ENCODE peak calls at places on chromosomes 4 and X, in four cellular contexts. A is IMR-90, L is heart right ventricle, K is endodermal cell. P is an unnamed sample.

GRCh38 chr4:67020079-67020807 is 525.1 kb downstream of the CENPC start:
- DNase-seq in A (no peak), L (no peak), K (no peak), P (no peak)

GRCh38 chrX:14896273-14896672 is 23.1 kb downstream of the MOSPD2 start:
- DNase-seq in A (no peak), L (no peak), K (no peak), P (no peak)

GRCh38 chrX:102934624-102935023 is 2.4 kb upstream of the RAB40AL start:
- DNase-seq in A (peak; percentile 4), L (no peak), K (peak; percentile 74), P (peak; percentile 20)

GRCh38 chr4:159071178-159071968 is 31.5 kb upstream of the RAPGEF2 start:
- DNase-seq in A (peak; percentile 68), L (no peak), K (peak; percentile 78), P (no peak)

GRCh38 chr4:146342600-146343192 is 128.4 kb downstream of the REELD1 start:
- DNase-seq in A (peak; percentile 47), L (no peak), K (no peak), P (no peak)

GRCh38 chr4:88219099-88219498 is 60.7 kb upstream of the ABCG2 start:
- DNase-seq in A (peak; percentile 56), L (peak; percentile 26), K (no peak), P (no peak)

GRCh38 chr4:23455482-23455881 is 434.4 kb downstream of the PPARGC1A start:
- DNase-seq in A (no peak), L (peak; percentile 51), K (peak; percentile 73), P (no peak)

GRCh38 chr4:39446842-39447573 is 11.7 kb downstream of the RPL9 start:
- DNase-seq in A (peak; percentile 28), L (peak; percentile 32), K (peak; percentile 91), P (peak; percentile 49)

GRCh38 chr4:113028074-113028473 is 21.4 kb upstream of the ANK2 start:
- DNase-seq in A (no peak), L (no peak), K (no peak), P (no peak)

GRCh38 chr4:40737882-40738281 is 11.9 kb upstream of the NSUN7 start:
- DNase-seq in A (no peak), L (no peak), K (no peak), P (no peak)

GRCh38 chr4:146621-147020 is 22.3 kb downstream of the ZNF718 start:
- DNase-seq in A (no peak), L (no peak), K (no peak), P (no peak)

GRCh38 chr4:181908168-181908567 is 335.0 kb upstream of the TENM3 start:
- DNase-seq in A (peak; percentile 7), L (no peak), K (no peak), P (no peak)

GRCh38 chr4:185238261-185238681 is 28.9 kb downstream of the SNX25 start:
- DNase-seq in A (peak; percentile 84), L (no peak), K (no peak), P (no peak)

GRCh38 chr4:54683616-54684346 is 26.0 kb downstream of the KIT start:
- DNase-seq in A (no peak), L (no peak), K (peak; percentile 77), P (no peak)

GRCh38 chr4:6197433-6198174 is 2.7 kb downstream of the JAKMIP1 start:
- DNase-seq in A (no peak), L (no peak), K (no peak), P (peak; percentile 10)

GRCh38 chr4:64882311-64883086 is 473.2 kb upstream of the TECRL start:
- DNase-seq in A (no peak), L (no peak), K (no peak), P (no peak)

GRCh38 chr4:74948279-74948678 is 15.4 kb downstream of the PARM1 start:
- DNase-seq in A (no peak), L (no peak), K (no peak), P (no peak)

GRCh38 chr4:137660211-137660610 is 127.9 kb upstream of the PCDH18 start:
- DNase-seq in A (peak; percentile 51), L (no peak), K (no peak), P (no peak)

GRCh38 chrX:72111011-72111708 is 20.6 kb downstream of the RTL5 start:
- DNase-seq in A (no peak), L (no peak), K (peak; percentile 9), P (no peak)

GRCh38 chr4:168589154-168589553 is 92.3 kb downstream of the PALLD start:
- DNase-seq in A (peak; percentile 90), L (peak; percentile 16), K (no peak), P (no peak)

GRCh38 chrX:3549442-3549875 is 164.0 kb downstream of the PRKX start:
- DNase-seq in A (peak; percentile 48), L (peak; percentile 16), K (peak; percentile 49), P (no peak)

GRCh38 chr4:23947826-23948225 is 58.0 kb upstream of the PPARGC1A start:
- DNase-seq in A (peak; percentile 11), L (no peak), K (no peak), P (no peak)

GRCh38 chrX:17414057-17414658 is 39.2 kb downstream of the NHS start:
- DNase-seq in A (no peak), L (no peak), K (no peak), P (peak; percentile 24)
- H3K4me1 ChIP-seq in A (peaks cover 12% of the 10 kb centered on the region), L (peaks cover 9% of the 10 kb centered on the region), K (no peaks in the 10 kb centered on the region), P (peaks cover 35% of the 10 kb centered on the region)

GRCh38 chr4:124526760-124527159 is 185.8 kb downstream of the ANKRD50 start:
- DNase-seq in A (peak; percentile 2), L (no peak), K (no peak), P (no peak)

GRCh38 chr4:124527364-124527763 is 185.2 kb downstream of the ANKRD50 start:
- DNase-seq in A (no peak), L (no peak), K (no peak), P (no peak)

GRCh38 chr4:124523816-124524215 is 188.7 kb downstream of the ANKRD50 start:
- DNase-seq in A (no peak), L (no peak), K (no peak), P (no peak)

GRCh38 chr4:124525524-124525923 is 187.0 kb downstream of the ANKRD50 start:
- DNase-seq in A (no peak), L (no peak), K (no peak), P (no peak)

DNA sequence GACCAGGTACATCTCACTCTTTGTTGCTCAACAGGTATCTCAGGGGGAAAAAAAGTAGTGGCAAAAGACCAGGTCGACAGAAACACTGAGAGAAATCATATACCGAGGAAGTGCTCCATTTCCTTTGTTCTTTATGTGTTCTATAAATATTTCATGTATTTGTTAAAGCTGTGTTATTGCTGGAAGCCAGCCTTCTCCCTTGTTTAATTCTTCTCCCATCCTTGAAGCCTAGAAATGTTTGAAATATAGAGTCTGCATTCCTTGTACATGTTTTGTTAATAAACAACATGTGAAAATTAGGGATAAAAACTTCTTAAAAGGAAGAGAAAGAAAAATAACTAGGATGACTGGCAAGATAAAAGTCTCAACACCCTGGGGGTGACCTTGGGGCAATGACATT is 186.2 kb downstream of the ANKRD50 start:
- DNase-seq in A (peak; percentile 23), L (no peak), K (no peak), P (no peak)
- H3K4me1 ChIP-seq in A (peaks cover 6% of the 10 kb centered on the region), L (no peaks in the 10 kb centered on the region), K (no peaks in the 10 kb centered on the region), P (peaks cover 7% of the 10 kb centered on the region)

GRCh38 chr4:7200801-7201200 is 8.5 kb downstream of the SORCS2 start:
- DNase-seq in A (no peak), L (no peak), K (peak; percentile 38), P (peak; percentile 42)

GRCh38 chr4:7197910-7198309 is 5.6 kb downstream of the SORCS2 start:
- DNase-seq in A (no peak), L (no peak), K (peak; percentile 42), P (peak; percentile 54)

GRCh38 chr4:7199771-7200441 is 7.6 kb downstream of the SORCS2 start:
- DNase-seq in A (no peak), L (no peak), K (peak; percentile 37), P (peak; percentile 15)

GRCh38 chr4:7198440-7199128 is 6.2 kb downstream of the SORCS2 start:
- DNase-seq in A (no peak), L (no peak), K (peak; percentile 50), P (peak; percentile 55)

DNA sequence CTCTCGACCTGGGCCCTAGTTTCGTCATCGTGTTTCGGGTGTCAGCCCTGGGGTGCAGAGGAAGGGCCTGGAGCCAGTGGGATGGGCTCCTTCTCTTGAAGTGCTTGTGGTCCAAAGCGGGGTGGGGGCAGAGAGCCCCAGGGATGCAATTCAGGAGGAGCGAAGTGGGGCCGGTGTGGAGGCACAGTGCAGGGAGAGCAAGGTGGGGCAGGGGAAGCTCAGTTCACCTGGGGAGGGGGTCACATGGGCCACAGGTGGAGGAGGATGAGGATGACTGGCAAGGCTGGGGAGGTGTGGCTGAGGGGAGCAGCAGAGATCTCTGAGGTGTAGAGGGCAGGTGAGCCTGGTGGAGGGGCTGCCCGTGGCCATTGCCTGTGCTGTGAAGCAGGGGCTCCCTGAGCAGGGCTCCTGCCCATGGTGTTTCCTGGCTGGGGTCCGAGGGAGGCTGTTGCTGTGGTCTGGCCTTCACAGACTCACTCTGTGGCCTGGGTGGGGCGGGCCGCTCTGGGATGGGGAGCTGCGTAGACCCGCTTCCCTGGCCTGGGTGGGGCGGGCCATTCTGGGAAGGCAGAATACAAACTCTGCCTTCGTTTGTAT is 6.9 kb downstream of the SORCS2 start:
- DNase-seq in A (no peak), L (no peak), K (peak; percentile 38), P (peak; percentile 52)
- H3K4me1 ChIP-seq in A (peaks cover 3% of the 10 kb centered on the region), L (no peaks in the 10 kb centered on the region), K (no peaks in the 10 kb centered on the region), P (no peaks in the 10 kb centered on the region)

DNA sequence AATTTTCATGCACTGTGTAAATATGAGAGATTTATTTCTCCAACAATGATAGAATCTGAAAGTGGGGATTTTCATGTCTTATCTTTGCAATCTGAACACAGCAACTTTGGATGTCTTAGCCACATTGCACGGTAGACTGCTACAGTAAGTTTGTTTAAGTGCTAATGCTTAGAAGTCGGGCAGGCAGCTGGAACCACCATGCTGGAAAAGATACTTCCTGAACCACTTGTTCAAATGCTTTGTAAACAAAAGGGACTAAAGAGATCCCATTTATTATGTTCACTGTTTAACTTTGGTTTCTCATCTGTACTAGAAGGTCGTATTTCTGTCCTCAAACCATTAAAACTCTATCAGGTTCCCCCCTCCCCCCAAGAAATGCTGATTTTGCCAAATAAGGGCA is 555.9 kb upstream of the DIPK2B start:
- DNase-seq in A (no peak), L (no peak), K (no peak), P (no peak)
- H3K4me1 ChIP-seq in A (peaks cover 13% of the 10 kb centered on the region), L (peaks cover 22% of the 10 kb centered on the region), K (no peaks in the 10 kb centered on the region), P (no peaks in the 10 kb centered on the region)

GRCh38 chr4:1214101-1215095 is 34.5 kb downstream of the CTBP1 start:
- DNase-seq in A (no peak), L (no peak), K (no peak), P (no peak)
- H3K4me1 ChIP-seq in A (peaks cover 16% of the 10 kb centered on the region), L (peaks cover 62% of the 10 kb centered on the region), K (no peaks in the 10 kb centered on the region), P (peaks cover 7% of the 10 kb centered on the region)

GRCh38 chr4:77375866-77376607 is 219.0 kb downstream of the CCNG2 start:
- DNase-seq in A (no peak), L (no peak), K (no peak), P (no peak)
- H3K4me1 ChIP-seq in A (no peaks in the 10 kb centered on the region), L (no peaks in the 10 kb centered on the region), K (no peaks in the 10 kb centered on the region), P (no peaks in the 10 kb centered on the region)

DNA sequence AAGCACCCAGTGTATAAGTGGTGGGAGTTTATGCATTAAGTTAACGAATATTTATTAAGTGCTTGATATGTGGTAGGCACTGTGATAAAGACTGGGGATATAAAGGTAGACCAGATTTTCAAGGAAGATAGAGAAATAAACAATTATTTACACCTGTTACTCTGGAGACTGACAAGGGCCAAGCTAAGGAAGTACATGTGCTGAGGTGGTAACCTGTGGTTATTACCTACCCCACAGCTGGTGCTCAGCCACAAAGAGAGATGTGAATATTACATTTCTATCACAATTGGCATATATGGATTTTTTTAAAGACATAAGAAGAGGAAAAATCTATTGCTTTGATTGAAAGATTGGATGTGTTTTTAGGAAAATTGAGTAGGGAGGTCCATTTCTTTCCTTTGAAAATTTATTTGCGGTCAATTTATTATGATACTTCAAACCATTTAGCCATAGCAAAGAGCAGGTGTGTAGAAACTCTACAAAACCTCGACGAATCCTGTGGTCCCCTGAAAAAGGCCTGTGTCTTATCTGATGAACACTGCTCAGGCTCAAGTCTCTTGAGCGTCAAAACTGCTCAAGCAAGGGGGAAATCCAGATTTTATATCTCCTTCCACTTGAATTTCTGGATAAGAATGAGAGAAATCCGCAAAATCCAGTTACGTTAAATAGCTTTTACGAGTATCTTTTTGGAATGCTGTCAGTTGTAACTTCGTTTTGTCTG is 217.7 kb upstream of the HAND2 start:
- DNase-seq in A (no peak), L (no peak), K (no peak), P (no peak)
- H3K4me1 ChIP-seq in A (no peaks in the 10 kb centered on the region), L (no peaks in the 10 kb centered on the region), K (no peaks in the 10 kb centered on the region), P (no peaks in the 10 kb centered on the region)

P was measured in tibial artery.